ENCODE peak calls at places on chromosomes 12 and 14, in four cellular contexts. D is GM12878, T is H1, R is K562. A is an unnamed sample.

GRCh38 chr14:81303258-81303935 is 82.6 kb upstream of the GTF2A1 start:
- DNase-seq in D (peak), T (no peak), R (peak), A (peak)

GRCh38 chr12:59820594-59821011 is 224.8 kb downstream of the SLC16A7 start:
- DNase-seq in D (no peak), T (no peak), R (no peak), A (no peak)

GRCh38 chr12:8554451-8555195 is 13.9 kb upstream of the CLEC4E start:
- DNase-seq in D (no peak), T (no peak), R (no peak), A (no peak)

GRCh38 chr12:8948711-8949524 is 527 bp downstream of the M6PR start:
- DNase-seq in D (no peak), T (no peak), R (peak), A (peak)

GRCh38 chr14:75303415-75303814 is 24.8 kb downstream of the FOS start:
- DNase-seq in D (no peak), T (no peak), R (peak), A (peak)

GRCh38 chr12:26630546-26631027 is 202.4 kb downstream of the ITPR2 start:
- DNase-seq in D (no peak), T (no peak), R (no peak), A (peak)

GRCh38 chr14:31543969-31544799 is 17.0 kb upstream of the NUBPL start:
- DNase-seq in D (no peak), T (no peak), R (no peak), A (peak)

GRCh38 chr12:121371404-121371803 is 19.2 kb upstream of the ANAPC5 start:
- DNase-seq in D (no peak), T (no peak), R (no peak), A (peak)

GRCh38 chr12:105444050-105444808 is 113.7 kb downstream of the C12orf75 start:
- DNase-seq in D (no peak), T (no peak), R (no peak), A (no peak)

GRCh38 chr14:51327376-51327775 is 87.3 kb downstream of the TMX1 start:
- DNase-seq in D (no peak), T (no peak), R (no peak), A (no peak)

GRCh38 chr14:74658535-74659130 is 46.6 kb upstream of the LTBP2 start:
- DNase-seq in D (no peak), T (no peak), R (no peak), A (no peak)

GRCh38 chr14:65164068-65164824 is 61.9 kb upstream of the MAX start:
- DNase-seq in D (no peak), T (no peak), R (peak), A (peak)

GRCh38 chr12:105036937-105037649 is 47.2 kb downstream of the ALDH1L2 start:
- DNase-seq in D (no peak), T (no peak), R (no peak), A (no peak)

GRCh38 chr12:52355181-52355580 is 12.1 kb downstream of the KRT85 start:
- DNase-seq in D (no peak), T (no peak), R (no peak), A (no peak)

GRCh38 chr14:106556665-106557289 is 1030.4 kb downstream of the TMEM121 start:
- DNase-seq in D (no peak), T (no peak), R (peak), A (peak)

GRCh38 chr12:112007945-112008344 is 5.0 kb downstream of the TMEM116 start:
- DNase-seq in D (no peak), T (no peak), R (peak), A (no peak)

GRCh38 chr14:78178971-78179370 is 8.8 kb downstream of the NRXN3 start:
- DNase-seq in D (no peak), T (no peak), R (no peak), A (no peak)

GRCh38 chr14:80523518-80524117 is 312.3 kb upstream of the DIO2 start:
- DNase-seq in D (no peak), T (no peak), R (no peak), A (no peak)

GRCh38 chr12:26226629-26227375 is 31.4 kb downstream of the SSPN start:
- DNase-seq in D (no peak), T (peak), R (no peak), A (no peak)

GRCh38 chr12:97267803-97268202 is 194.8 kb upstream of the RMST start:
- DNase-seq in D (no peak), T (no peak), R (no peak), A (no peak)

GRCh38 chr12:89733579-89734201 is 25.1 kb upstream of the ATP2B1 start:
- DNase-seq in D (no peak), T (no peak), R (peak), A (no peak)

GRCh38 chr12:12560587-12561304 is 1.9 kb downstream of the DUSP16 start:
- DNase-seq in D (peak), T (no peak), R (peak), A (peak)

GRCh38 chr12:108629824-108630476 is 3.7 kb downstream of the SELPLG start:
- DNase-seq in D (no peak), T (no peak), R (peak), A (peak)

GRCh38 chr12:108633534-108634224 is at the start of gene SELPLG:
- DNase-seq in D (peak), T (no peak), R (peak), A (no peak)

GRCh38 chr12:108629156-108629555 is 4.5 kb downstream of the SELPLG start:
- DNase-seq in D (no peak), T (no peak), R (peak), A (no peak)

GRCh38 chr12:108633081-108633533 is 587 bp downstream of the SELPLG start:
- DNase-seq in D (no peak), T (no peak), R (no peak), A (no peak)

GRCh38 chr12:108630481-108631207 is 3.0 kb downstream of the SELPLG start:
- DNase-seq in D (no peak), T (no peak), R (peak), A (no peak)
- TF ChIP-seq SRF in D (no peak), T (no peak), R (no peak), A (no peak)

DNA sequence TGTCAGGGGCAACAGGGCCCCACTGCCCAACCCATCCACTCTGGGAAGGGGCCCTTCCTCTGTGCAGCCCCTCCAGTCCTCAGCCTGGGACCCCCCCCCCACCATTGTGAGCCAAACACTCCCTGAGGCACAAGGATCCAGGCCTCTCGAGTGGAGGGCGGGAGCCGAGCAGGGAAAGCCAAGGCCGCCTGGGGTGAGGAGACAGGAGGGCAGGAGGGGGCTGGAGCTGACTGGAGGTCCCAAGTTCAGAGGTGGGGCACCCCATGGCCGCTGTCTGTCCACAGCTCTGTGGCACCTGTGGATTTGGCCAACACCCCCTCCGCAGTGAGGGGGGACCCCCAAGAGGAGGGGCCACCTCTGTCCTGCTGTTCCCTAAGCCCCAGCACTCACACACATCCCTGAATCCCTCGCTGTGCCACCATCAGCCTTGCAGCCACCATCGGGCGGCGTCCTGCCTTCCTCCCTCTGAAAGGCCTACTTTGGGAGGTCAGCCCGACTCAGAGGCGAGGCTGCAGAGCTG is 25.4 kb upstream of the C14orf180 start:
- DNase-seq in D (no peak), T (no peak), R (no peak), A (no peak)
- TF ChIP-seq USF2 in D (no peak), T (no peak), R (no peak), A (no peak)

GRCh38 chr14:32706672-32707071 is 232.0 kb upstream of the NPAS3 start:
- DNase-seq in D (no peak), T (no peak), R (no peak), A (no peak)

GRCh38 chr14:32710351-32711102 is 228.2 kb upstream of the NPAS3 start:
- DNase-seq in D (no peak), T (no peak), R (no peak), A (no peak)

GRCh38 chr14:32711103-32711680 is 227.5 kb upstream of the NPAS3 start:
- DNase-seq in D (no peak), T (no peak), R (peak), A (peak)

GRCh38 chr14:32709072-32709471 is 229.6 kb upstream of the NPAS3 start:
- DNase-seq in D (no peak), T (no peak), R (no peak), A (no peak)

DNA sequence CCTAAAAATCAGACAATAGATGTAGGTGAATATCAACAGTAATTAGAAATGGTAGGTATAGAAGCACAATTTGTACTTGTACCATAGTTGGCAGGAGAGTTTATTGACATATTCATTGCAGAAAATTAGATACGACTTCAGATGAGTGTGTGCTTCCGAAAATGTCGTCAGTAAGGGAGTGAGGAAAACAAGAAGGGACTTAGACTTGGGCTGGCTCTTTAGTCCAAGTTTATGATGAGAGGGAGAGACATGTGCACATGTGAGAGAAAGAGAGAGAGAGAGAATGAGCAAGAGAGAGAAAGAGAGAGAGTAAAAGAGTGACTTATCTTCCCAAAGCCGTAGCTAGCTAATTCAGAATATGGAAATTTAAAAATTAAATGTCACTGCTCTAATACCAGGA is 230.5 kb upstream of the NPAS3 start:
- DNase-seq in D (no peak), T (no peak), R (no peak), A (no peak)
- TF ChIP-seq SRF in D (no peak), T (no peak), R (no peak), A (no peak)

GRCh38 chr12:47896633-47897032 is 8.2 kb downstream of the VDR start:
- DNase-seq in D (no peak), T (no peak), R (no peak), A (no peak)
- TF ChIP-seq USF2 in D (no peak), T (no peak), R (no peak), A (no peak)

GRCh38 chr14:102539544-102540309 is 30.2 kb upstream of the ANKRD9 start:
- DNase-seq in D (no peak), T (no peak), R (peak), A (peak)
- TF ChIP-seq SRF in D (no peak), T (no peak), R (no peak), A (no peak)

GRCh38 chr14:72401632-72402428 is 469.6 kb downstream of the RGS6 start:
- DNase-seq in D (no peak), T (no peak), R (no peak), A (no peak)
- TF ChIP-seq USF2 in D (no peak), T (no peak), R (no peak), A (no peak)

GRCh38 chr14:54867011-54867410 is 35.6 kb downstream of the GCH1 start:
- DNase-seq in D (no peak), T (no peak), R (no peak), A (no peak)

GRCh38 chr14:54866588-54866987 is 36.0 kb downstream of the GCH1 start:
- DNase-seq in D (no peak), T (no peak), R (peak), A (peak)

DNA sequence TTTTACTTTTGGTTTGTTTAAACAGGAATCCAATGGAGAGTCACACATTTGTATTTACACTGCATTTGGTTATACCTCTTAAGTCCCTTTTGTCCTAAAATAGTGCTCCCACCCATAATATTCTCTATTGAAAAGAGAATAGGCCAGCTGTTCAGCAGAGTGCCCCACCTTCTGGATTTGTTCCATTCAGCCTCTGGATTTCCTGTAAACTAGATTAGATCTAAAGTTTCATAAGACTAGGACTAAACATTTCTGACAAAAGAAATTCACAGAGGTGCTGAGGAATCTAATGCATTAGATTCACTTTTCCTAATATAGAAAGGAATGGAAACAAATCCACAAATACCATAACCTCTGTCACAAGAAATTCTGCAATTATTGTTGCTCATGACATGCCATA is 38.1 kb downstream of the GCH1 start:
- DNase-seq in D (no peak), T (no peak), R (no peak), A (no peak)
- TF ChIP-seq SRF in D (no peak), T (no peak), R (no peak), A (no peak)

GRCh38 chr14:62015945-62016344 is 253.7 kb downstream of the SNAPC1 start:
- DNase-seq in D (no peak), T (no peak), R (no peak), A (no peak)
- TF ChIP-seq USF2 in D (no peak), T (no peak), R (no peak), A (no peak)

DNA sequence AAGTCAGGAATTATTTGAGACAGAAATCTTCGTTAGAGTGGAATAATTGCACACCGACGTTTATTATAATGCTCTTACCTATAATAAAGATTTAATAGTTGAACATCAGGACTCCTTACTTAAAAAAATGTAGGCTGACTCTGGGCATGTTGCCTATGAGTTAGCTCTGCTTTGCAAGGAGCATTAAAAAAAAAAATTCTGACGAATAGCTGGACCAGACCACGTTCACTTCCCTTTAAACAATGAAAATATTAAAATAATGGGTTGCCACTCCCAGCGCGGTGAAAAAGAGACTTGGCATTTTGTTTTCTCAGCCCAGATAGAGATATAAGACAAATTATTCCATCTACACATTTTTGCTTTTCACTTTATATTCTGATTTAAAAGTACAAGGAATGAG is 549 bp upstream of the FANCM start:
- DNase-seq in D (no peak), T (no peak), R (no peak), A (no peak)
- TF ChIP-seq SRF in D (no peak), T (no peak), R (no peak), A (no peak)